ENCODE peak calls at places on chromosomes 7 and 10, in seven cellular contexts. R, D, J, X, W, T and A are unnamed samples.

GRCh38 chr10:59362184-59362966 is at the start of gene FAM13C:
- DNase-seq in R (peak; percentile 75), X (peak; percentile 82), D (peak; percentile 75), T (peak; percentile 64), J (no peak), W (no peak), A (peak; percentile 70)

GRCh38 chr7:108197371-108198091 is 67.4 kb upstream of the LAMB4 start:
- DNase-seq in W (no peak), R (no peak), X (no peak), J (no peak), D (no peak), T (no peak), A (no peak)

GRCh38 chr10:811781-812180 is 119.7 kb downstream of the LARP4B start:
- DNase-seq in R (no peak), T (no peak), W (no peak), D (no peak), J (no peak), X (no peak), A (no peak)

GRCh38 chr10:72462261-72462660 is 107.5 kb upstream of the DNAJB12 start:
- DNase-seq in W (no peak), R (no peak), J (no peak), D (no peak), X (no peak), T (no peak), A (no peak)

GRCh38 chr7:102444961-102445673 is 11.7 kb downstream of the ORAI2 start:
- DNase-seq in W (peak; percentile 58), T (no peak), J (peak; percentile 78), X (no peak), R (no peak), D (no peak), A (no peak)

GRCh38 chr10:102596506-102596971 is 47.7 kb upstream of the TRIM8 start:
- DNase-seq in R (peak; percentile 69), D (peak; percentile 44), T (peak; percentile 54), X (peak; percentile 72), J (peak; percentile 80), W (peak; percentile 43), A (no peak)

GRCh38 chr10:114905450-114905849 is 32.5 kb upstream of the TRUB1 start:
- DNase-seq in D (no peak), T (no peak), X (no peak), W (no peak), J (no peak), R (no peak), A (no peak)

GRCh38 chr7:537911-538634 is 18.4 kb upstream of the PDGFA start:
- DNase-seq in R (peak; percentile 95), X (no peak), J (no peak), W (no peak), D (peak; percentile 37), T (peak; percentile 61), A (no peak)

GRCh38 chr7:101939136-101939695 is 121.8 kb downstream of the CUX1 start:
- DNase-seq in D (no peak), J (no peak), R (no peak), T (no peak), W (no peak), X (no peak), A (no peak)

GRCh38 chr7:151250181-151251095 is 1.9 kb upstream of the SMARCD3 start:
- DNase-seq in J (no peak), W (no peak), R (peak; percentile 56), T (no peak), X (no peak), D (no peak), A (no peak)

GRCh38 chr7:21407806-21408480 is 19.9 kb upstream of the SP4 start:
- DNase-seq in X (no peak), W (no peak), J (no peak), T (no peak), R (no peak), D (no peak), A (no peak)

GRCh38 chr7:26363465-26363864 is 71.8 kb downstream of the SNX10 start:
- DNase-seq in D (no peak), X (no peak), R (no peak), W (no peak), J (no peak), T (no peak), A (no peak)

GRCh38 chr7:32279500-32279899 is 209.3 kb upstream of the PDE1C start:
- DNase-seq in R (no peak), J (no peak), W (no peak), X (no peak), T (no peak), D (no peak), A (no peak)
- TF ChIP-seq CTCF in R (no peak), J (no peak), W (no peak), X (no peak), T (no peak), D (no peak), A (no peak)

GRCh38 chr7:31883761-31884164 is 186.4 kb downstream of the PDE1C start:
- DNase-seq in J (peak; percentile 13), R (peak; percentile 23), T (no peak), W (no peak), D (no peak), X (no peak), A (no peak)

GRCh38 chr7:31885160-31885559 is 185.0 kb downstream of the PDE1C start:
- DNase-seq in T (no peak), W (no peak), R (no peak), X (no peak), D (no peak), J (no peak), A (no peak)

GRCh38 chr7:31878875-31879274 is 191.3 kb downstream of the PDE1C start:
- DNase-seq in J (no peak), D (no peak), W (no peak), T (no peak), R (no peak), X (no peak), A (no peak)

GRCh38 chr7:31887006-31887405 is 183.2 kb downstream of the PDE1C start:
- DNase-seq in T (no peak), R (no peak), J (no peak), X (no peak), W (no peak), D (no peak), A (no peak)

DNA sequence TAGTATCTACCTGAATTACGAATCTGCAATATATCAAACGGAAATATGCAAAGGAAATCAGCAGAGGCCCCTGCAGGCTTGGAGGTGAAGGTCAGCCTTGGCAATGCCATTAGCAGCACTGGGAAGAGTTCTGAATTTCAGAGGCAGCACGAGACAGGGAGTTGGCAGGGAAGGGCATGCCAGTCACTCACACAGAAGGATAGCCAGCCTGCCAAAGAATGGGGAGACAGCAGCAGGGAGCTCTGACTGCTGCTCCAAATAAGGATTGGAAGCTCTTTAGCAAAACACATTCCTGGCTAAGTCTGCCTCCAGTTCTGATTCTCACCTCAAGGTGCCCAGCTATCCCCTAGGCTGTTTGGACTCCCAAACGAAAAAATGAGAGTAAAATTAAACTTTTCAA is 188.0 kb downstream of the PDE1C start:
- DNase-seq in W (no peak), D (no peak), X (peak; percentile 12), R (no peak), T (peak; percentile 81), J (no peak), A (no peak)
- TF ChIP-seq CTCF in W (no peak), D (no peak), X (no peak), R (no peak), T (peak; percentile 13), J (no peak), A (no peak)

GRCh38 chr7:81492240-81492639 is 277.6 kb downstream of the HGF start:
- DNase-seq in R (no peak), W (no peak), J (no peak), T (no peak), D (no peak), X (no peak), A (no peak)

GRCh38 chr7:81491573-81491972 is 278.3 kb downstream of the HGF start:
- DNase-seq in D (no peak), J (no peak), R (no peak), T (no peak), X (no peak), W (no peak), A (no peak)

GRCh38 chr7:81487512-81487911 is 282.3 kb downstream of the HGF start:
- DNase-seq in X (no peak), T (no peak), W (no peak), R (no peak), D (no peak), J (no peak), A (no peak)

GRCh38 chr7:81484266-81484665 is 285.6 kb downstream of the HGF start:
- DNase-seq in D (peak; percentile 30), R (peak; percentile 57), W (no peak), X (peak; percentile 18), T (peak; percentile 72), J (no peak), A (peak; percentile 26)

DNA sequence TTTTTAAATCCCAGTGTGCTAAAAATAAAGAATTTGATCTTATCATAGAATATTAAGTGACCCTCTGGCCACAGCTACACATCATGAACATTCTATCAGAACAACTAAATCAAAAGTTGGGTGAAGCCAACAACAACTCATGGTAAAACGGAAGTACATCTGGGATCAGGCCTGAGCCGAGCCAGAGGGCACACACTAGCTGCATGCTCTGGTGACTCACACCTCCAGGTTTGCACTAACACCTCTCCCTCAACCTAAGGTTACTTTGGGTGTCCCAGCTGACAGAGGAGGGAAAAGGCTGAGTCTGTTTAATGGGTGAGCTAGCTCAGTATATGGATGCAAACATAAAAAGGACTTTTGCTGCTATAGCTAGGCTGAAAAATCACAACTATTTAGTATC is 281.6 kb downstream of the HGF start:
- DNase-seq in T (no peak), J (no peak), X (no peak), W (no peak), D (no peak), R (no peak), A (no peak)
- TF ChIP-seq CTCF in T (no peak), J (no peak), X (no peak), W (no peak), D (no peak), R (no peak), A (no peak)

GRCh38 chr7:130037703-130038102 is 13.5 kb downstream of the ZC3HC1 start:
- DNase-seq in T (no peak), W (no peak), X (no peak), J (no peak), D (no peak), R (no peak), A (no peak)
- TF ChIP-seq CTCF in T (no peak), W (no peak), X (no peak), J (peak; percentile 19), D (no peak), R (no peak), A (no peak)

GRCh38 chr7:143284591-143285453 is at the start of gene TMEM139:
- DNase-seq in W (no peak), T (no peak), D (no peak), X (peak; percentile 73), J (no peak), R (no peak), A (no peak)
- TF ChIP-seq CTCF in W (no peak), T (no peak), D (no peak), X (no peak), J (no peak), R (no peak), A (no peak)